ENCODE peak calls at places on chromosomes 7 and 10, in nine cellular contexts. K is neural crest cell; Z is B cell; W is CD4-positive, CD25-positive, alpha-beta regulatory T cell; X is H1; L is GM12891; F is NCI-H1436; C is NCI-H69; R is activated CD4-positive, alpha-beta T cell treated with anti-CD3 and anti-CD28 coated beads, Interleukin-2, amount 50 U/mL, for 1 hour. N is an unnamed sample.

GRCh38 chr7:155161690-155162089 is 91.6 kb downstream of the HTR5A start:
- DNase-seq in C (no peak), R (no peak), Z (no peak), F (no peak), L (no peak), W (no peak), K (no peak), X (no peak), N (no peak)

GRCh38 chr7:70678621-70679251 is 453.2 kb upstream of the GALNT17 start:
- DNase-seq in W (no peak), Z (no peak), F (no peak), R (no peak), K (no peak), C (no peak), L (no peak), X (no peak), N (no peak)

GRCh38 chr7:18663321-18663720 is 167.8 kb downstream of the HDAC9 start:
- DNase-seq in R (no peak), W (no peak), K (no peak), Z (no peak), L (no peak), C (no peak), X (no peak), F (no peak), N (no peak)

GRCh38 chr7:43647314-43647691 is 64.4 kb downstream of the STK17A start:
- DNase-seq in K (no peak), C (peak), W (no peak), F (no peak), L (no peak), Z (no peak), R (no peak), X (no peak), N (peak)

GRCh38 chr7:81692146-81692905 is 77.5 kb downstream of the HGF start:
- DNase-seq in K (no peak), C (no peak), L (no peak), F (no peak), W (no peak), Z (no peak), X (no peak), R (no peak), N (no peak)

GRCh38 chr7:30880941-30881340 is 30.7 kb upstream of the AQP1 start:
- DNase-seq in R (no peak), K (no peak), X (no peak), Z (no peak), F (no peak), C (no peak), W (no peak), L (no peak), N (no peak)

GRCh38 chr7:150972094-150972493 is 6.0 kb downstream of the KCNH2 start:
- DNase-seq in C (peak), W (no peak), Z (no peak), F (no peak), L (no peak), K (no peak), X (no peak), R (no peak), N (no peak)

GRCh38 chr10:80614576-80615416 is 77.1 kb downstream of the SH2D4B start:
- DNase-seq in X (no peak), Z (no peak), R (no peak), C (no peak), W (no peak), F (no peak), K (no peak), L (no peak), N (no peak)

GRCh38 chr10:61280303-61280702 is 172.9 kb downstream of the TMEM26 start:
- DNase-seq in Z (no peak), C (peak), K (no peak), L (no peak), W (no peak), X (no peak), R (no peak), F (no peak), N (no peak)

GRCh38 chr10:80161321-80162084 is 29.0 kb downstream of the PLAC9 start:
- DNase-seq in C (peak), X (peak), Z (no peak), R (no peak), K (no peak), L (no peak), F (peak), W (no peak), N (peak)

GRCh38 chr7:70405241-70405640 is 726.7 kb upstream of the GALNT17 start:
- DNase-seq in Z (no peak), K (no peak), L (no peak), X (no peak), R (no peak), W (no peak), F (no peak), C (no peak), N (no peak)

GRCh38 chr10:24806262-24806661 is 82.6 kb upstream of the ARHGAP21 start:
- DNase-seq in Z (no peak), W (no peak), K (no peak), C (no peak), L (no peak), F (no peak), X (no peak), R (no peak), N (no peak)

GRCh38 chr7:50382455-50382854 is 67.7 kb downstream of the FIGNL1 start:
- DNase-seq in Z (no peak), R (no peak), C (no peak), K (no peak), L (no peak), W (no peak), X (no peak), F (no peak), N (no peak)

GRCh38 chr7:17371656-17372524 is 73.4 kb downstream of the AHR start:
- DNase-seq in Z (no peak), C (no peak), R (no peak), W (no peak), X (no peak), K (no peak), L (no peak), F (no peak), N (no peak)

GRCh38 chr7:30062587-30062986 is 34.4 kb downstream of the PLEKHA8 start:
- DNase-seq in C (peak), R (no peak), L (peak), W (peak), X (no peak), Z (peak), F (peak), K (no peak), N (peak)

GRCh38 chr10:50561816-50562215 is 61.9 kb downstream of the SGMS1 start:
- DNase-seq in W (peak), Z (peak), X (no peak), F (no peak), C (peak), K (no peak), R (no peak), L (no peak), N (no peak)

GRCh38 chr10:69056129-69056528 is 31.8 kb upstream of the SRGN start:
- DNase-seq in L (no peak), X (no peak), Z (no peak), C (no peak), R (no peak), K (no peak), W (no peak), F (no peak), N (no peak)

GRCh38 chr10:32377458-32378370 is 30.8 kb upstream of the EPC1 start:
- DNase-seq in Z (peak), K (no peak), C (peak), R (peak), F (no peak), X (no peak), W (peak), L (no peak), N (peak)

GRCh38 chr7:7707756-7708310 is 10.6 kb downstream of the RPA3 start:
- DNase-seq in C (peak), F (peak), K (no peak), W (no peak), L (no peak), Z (no peak), X (no peak), R (no peak), N (peak)

GRCh38 chr10:101894742-101895141 is 51.1 kb upstream of the KCNIP2 start:
- DNase-seq in W (no peak), Z (no peak), R (no peak), K (no peak), C (no peak), L (no peak), F (no peak), X (no peak), N (no peak)

GRCh38 chr7:130363156-130363847 is 17.0 kb upstream of the CPA1 start:
- DNase-seq in K (no peak), C (no peak), X (no peak), F (no peak), R (no peak), W (no peak), L (no peak), Z (no peak), N (no peak)

GRCh38 chr7:22578048-22578770 is 78.2 kb upstream of the STEAP1B start:
- DNase-seq in Z (peak), C (no peak), R (no peak), X (no peak), F (no peak), L (no peak), W (no peak), K (no peak), N (no peak)

GRCh38 chr7:42315631-42316030 is 78.6 kb upstream of the GLI3 start:
- DNase-seq in K (no peak), W (no peak), X (no peak), L (no peak), Z (no peak), R (no peak), C (no peak), F (no peak), N (no peak)

GRCh38 chr7:19397917-19398316 is 252.7 kb upstream of the FERD3L start:
- DNase-seq in K (no peak), Z (no peak), L (no peak), W (no peak), F (no peak), R (no peak), X (no peak), C (no peak), N (no peak)

GRCh38 chr7:110317699-110318265 is 773.1 kb upstream of the LRRN3 start:
- DNase-seq in F (no peak), W (peak), Z (no peak), L (no peak), R (no peak), C (peak), X (no peak), K (no peak), N (no peak)

GRCh38 chr10:14723052-14723689 is 51.5 kb downstream of the FAM107B start:
- DNase-seq in R (peak), W (peak), F (no peak), Z (peak), C (no peak), L (no peak), X (no peak), K (no peak), N (no peak)

N was measured in HAP-1.